ENCODE peak calls at places on chromosomes 3 and 15, in seven cellular contexts. W, T, C, N, Q, I and H are unnamed samples.

GRCh38 chr3:133535971-133536634 is 37.4 kb upstream of the CDV3 start:
- DNase-seq in W (no peak), T (no peak), C (no peak), N (peak; percentile 91), Q (no peak), I (no peak), H (peak; percentile 89)

GRCh38 chr3:182979719-182980191 is 583 bp downstream of the DCUN1D1 start:
- DNase-seq in W (peak; percentile 12), T (peak; percentile 56), C (peak; percentile 42), N (no peak), Q (peak; percentile 74), I (no peak), H (no peak)

GRCh38 chr3:175207361-175207760 is 348.2 kb downstream of the NAALADL2 start:
- DNase-seq in W (no peak), T (no peak), C (no peak), N (peak; percentile 35), Q (no peak), I (no peak), H (no peak)

GRCh38 chr15:91126080-91126479 is 26.0 kb downstream of the SV2B start:
- DNase-seq in W (no peak), T (no peak), C (no peak), N (no peak), Q (no peak), I (no peak), H (no peak)

GRCh38 chr3:33544126-33544525 is 103.9 kb upstream of the UBP1 start:
- DNase-seq in W (no peak), T (no peak), C (no peak), N (peak; percentile 50), Q (no peak), I (no peak), H (peak; percentile 42)

GRCh38 chr15:36331531-36332275 is 247.7 kb upstream of the CDIN1 start:
- DNase-seq in W (no peak), T (no peak), C (no peak), N (no peak), Q (no peak), I (no peak), H (peak; percentile 41)

GRCh38 chr15:89367485-89368451 is 33.1 kb upstream of the POLG start:
- DNase-seq in W (no peak), T (no peak), C (peak; percentile 34), N (no peak), Q (peak; percentile 80), I (no peak), H (no peak)

GRCh38 chr15:41869770-41870688 is 23.8 kb downstream of the SPTBN5 start:
- DNase-seq in W (no peak), T (no peak), C (no peak), N (no peak), Q (no peak), I (no peak), H (no peak)

GRCh38 chr3:39383913-39384664 is 919 bp downstream of the SLC25A38 start:
- DNase-seq in W (peak; percentile 86), T (peak; percentile 96), C (peak; percentile 96), N (peak; percentile 88), Q (peak; percentile 99), I (peak; percentile 90), H (peak; percentile 89)

GRCh38 chr15:67690936-67691335 is 134.4 kb upstream of the SKOR1 start:
- DNase-seq in W (no peak), T (no peak), C (no peak), N (no peak), Q (no peak), I (no peak), H (peak; percentile 51)

GRCh38 chr15:36430721-36431265 is 148.6 kb upstream of the CDIN1 start:
- DNase-seq in W (no peak), T (no peak), C (no peak), N (peak; percentile 35), Q (no peak), I (no peak), H (no peak)

GRCh38 chr3:57160046-57160730 is 5.0 kb downstream of the IL17RD start:
- DNase-seq in W (no peak), T (no peak), C (no peak), N (no peak), Q (peak; percentile 37), I (no peak), H (no peak)

GRCh38 chr3:177379045-177379444 is 181.8 kb upstream of the TBL1XR1 start:
- DNase-seq in W (no peak), T (no peak), C (no peak), N (no peak), Q (no peak), I (no peak), H (no peak)
- TF ChIP-seq CTCF in W (no peak), T (no peak), C (no peak), N (no peak), Q (no peak), I (no peak), H (no peak)

GRCh38 chr3:12796171-12797123 is at the start of gene CAND2:
- DNase-seq in W (peak; percentile 19), T (no peak), C (peak; percentile 51), N (no peak), Q (peak; percentile 75), I (peak; percentile 15), H (peak; percentile 34)
- TF ChIP-seq CTCF in W (no peak), T (no peak), C (no peak), N (no peak), Q (no peak), I (no peak), H (no peak)

DNA sequence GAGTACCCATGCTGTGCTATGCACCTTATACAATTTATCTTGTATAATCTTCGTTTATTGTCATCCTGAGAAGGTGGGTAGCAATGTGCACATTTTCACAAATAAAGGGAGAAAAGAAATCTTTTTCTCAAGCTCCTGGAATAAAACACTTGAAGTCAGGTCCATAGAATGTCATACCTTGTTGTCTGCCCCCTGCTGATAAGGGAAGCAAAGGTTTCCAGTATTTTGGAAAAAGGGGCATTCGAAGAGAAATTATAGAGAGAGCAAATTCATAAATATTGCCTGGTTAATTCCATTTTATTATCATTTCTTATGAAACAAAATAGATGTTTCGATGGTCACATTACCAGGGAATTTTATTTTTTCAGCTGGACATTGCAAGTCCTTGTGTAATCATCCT is 277.8 kb downstream of the RAP2B start:
- DNase-seq in W (no peak), T (no peak), C (no peak), N (no peak), Q (no peak), I (no peak), H (no peak)
- TF ChIP-seq CTCF in W (peak; percentile 12), T (peak; percentile 42), C (no peak), N (peak; percentile 64), Q (no peak), I (no peak), H (peak; percentile 31)

DNA sequence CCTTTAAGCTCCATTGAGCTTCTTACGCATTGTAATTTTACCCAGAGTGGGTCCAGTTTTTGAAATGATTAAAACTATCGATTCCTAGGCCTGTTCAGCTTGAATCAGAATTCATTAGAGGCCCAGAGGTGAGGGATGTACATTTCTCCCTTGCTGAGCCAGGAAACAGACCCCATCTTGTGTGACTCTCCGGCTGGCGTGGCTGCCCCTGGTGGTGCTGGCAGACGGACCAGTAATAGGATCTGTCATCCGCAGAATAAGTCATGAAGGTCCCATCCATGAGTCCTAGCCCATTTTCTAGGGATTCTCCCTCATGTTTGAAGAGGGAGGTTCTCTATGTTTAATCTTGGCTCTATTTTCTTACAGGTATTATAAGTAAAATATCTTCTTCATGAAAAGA is 40.2 kb upstream of the VPS8 start:
- DNase-seq in W (no peak), T (no peak), C (no peak), N (no peak), Q (no peak), I (no peak), H (no peak)
- TF ChIP-seq CTCF in W (no peak), T (no peak), C (no peak), N (no peak), Q (peak; percentile 13), I (no peak), H (peak; percentile 9)

DNA sequence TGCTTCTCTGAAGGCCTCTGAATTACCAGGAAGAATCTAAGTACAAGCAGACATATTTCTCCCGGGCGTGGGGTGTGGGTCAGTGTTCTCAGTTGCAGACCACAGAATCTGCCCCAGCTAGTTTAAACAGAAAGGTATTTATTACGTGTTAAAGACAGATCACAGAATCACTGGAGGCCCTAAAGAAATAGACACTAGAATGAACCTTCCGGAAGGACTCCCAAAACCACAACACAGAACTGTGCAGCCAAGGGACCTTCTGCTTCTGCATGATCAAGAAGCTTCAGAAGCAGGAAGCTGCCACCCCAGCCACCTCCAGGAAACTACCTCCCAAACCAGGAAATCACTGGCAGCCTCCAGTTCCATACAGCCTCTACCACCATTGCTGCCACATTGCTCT is 32.7 kb upstream of the ZFAND6 start:
- DNase-seq in W (no peak), T (no peak), C (no peak), N (no peak), Q (no peak), I (no peak), H (no peak)
- TF ChIP-seq CTCF in W (no peak), T (no peak), C (no peak), N (no peak), Q (no peak), I (no peak), H (no peak)

GRCh38 chr15:33543957-33544356 is 233.2 kb downstream of the RYR3 start:
- DNase-seq in W (no peak), T (no peak), C (no peak), N (no peak), Q (no peak), I (no peak), H (no peak)
- TF ChIP-seq CTCF in W (no peak), T (no peak), C (no peak), N (no peak), Q (no peak), I (no peak), H (no peak)